ENCODE peak calls at places on chromosomes 7 and 10, in five cellular contexts. Z is PC-9, B is IMR-90, C is GM23248, K is osteoblast. G is an unnamed sample. For H3K4me1, the result is how much of the 10 kb centered on the place peaks cover.

GRCh38 chr7:86778271-86778670 is 134.6 kb downstream of the GRM3 start:
- DNase-seq in Z (no peak), B (no peak), K (no peak), C (no peak), G (no peak)

GRCh38 chr10:8361510-8361844 is 307.0 kb downstream of the GATA3 start:
- DNase-seq in K (no peak), B (no peak), Z (no peak), C (no peak), G (no peak)

GRCh38 chr10:127278001-127278400 is 81.6 kb upstream of the INSYN2A start:
- DNase-seq in Z (no peak), B (peak), K (no peak), C (peak), G (no peak)

GRCh38 chr7:70693690-70694356 is 438.1 kb upstream of the GALNT17 start:
- DNase-seq in Z (no peak), K (peak), C (peak), B (peak), G (no peak)

GRCh38 chr10:12041766-12042408 is 722 bp downstream of the UPF2 start:
- DNase-seq in B (peak), K (peak), Z (no peak), C (peak), G (no peak)

GRCh38 chr7:28309684-28310083 is 102.6 kb upstream of the CREB5 start:
- DNase-seq in Z (no peak), B (no peak), C (no peak), K (no peak), G (no peak)

GRCh38 chr10:59970396-59971368 is 64.3 kb upstream of the CCDC6 start:
- DNase-seq in Z (no peak), C (no peak), B (no peak), K (no peak), G (no peak)

GRCh38 chr10:124619802-124620490 is 124.2 kb downstream of the FAM53B start:
- DNase-seq in Z (no peak), C (no peak), K (peak), B (no peak), G (no peak)

GRCh38 chr10:27779462-27779861 is 33.8 kb upstream of the MKX start:
- DNase-seq in Z (no peak), B (peak), K (no peak), C (peak), G (no peak)

GRCh38 chr10:123427386-123427785 is 238.8 kb upstream of the GPR26 start:
- DNase-seq in K (no peak), B (no peak), Z (no peak), C (peak), G (no peak)

GRCh38 chr10:28982950-28983349 is 305.6 kb downstream of the BAMBI start:
- DNase-seq in Z (no peak), C (no peak), K (no peak), B (no peak), G (no peak)

GRCh38 chr10:28983799-28984198 is 305.1 kb upstream of the LYZL1 start:
- DNase-seq in C (no peak), K (peak), Z (no peak), B (no peak), G (no peak)

GRCh38 chr10:28985137-28985885 is 303.6 kb upstream of the LYZL1 start:
- DNase-seq in C (no peak), B (no peak), K (no peak), Z (no peak), G (no peak)

GRCh38 chr10:28986117-28986792 is 302.6 kb upstream of the LYZL1 start:
- DNase-seq in K (no peak), Z (no peak), C (peak), B (peak), G (peak)

DNA sequence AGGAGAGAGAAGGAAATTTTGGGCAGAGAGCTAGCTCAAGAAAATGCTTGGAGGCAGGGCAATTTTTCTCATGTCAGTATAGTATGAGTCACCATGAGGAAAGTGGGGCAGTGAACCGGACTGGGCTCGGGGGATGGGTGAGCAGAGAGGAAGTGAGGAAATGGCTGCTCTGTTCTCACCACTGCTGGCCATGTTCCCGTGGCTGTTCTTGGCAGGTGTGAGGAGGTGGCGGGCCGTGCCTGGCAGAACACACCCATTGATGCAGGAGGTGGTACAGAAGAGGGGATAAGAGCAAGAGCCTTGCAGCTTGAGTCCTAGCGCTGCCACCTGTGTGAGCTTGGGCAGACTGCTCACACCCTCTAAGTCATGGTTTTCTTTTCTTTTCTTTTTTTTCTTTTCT is 304.4 kb upstream of the LYZL1 start:
- DNase-seq in Z (peak), K (peak), C (peak), B (peak), G (peak)
- H2AFZ ChIP-seq in Z (no peak), K (peak), C (no peak), B (peak), G (peak)

GRCh38 chr7:155805826-155806095 is 6.5 kb downstream of the SHH start:
- DNase-seq in B (no peak), K (no peak), C (no peak), Z (no peak), G (no peak)
- H3K4me1 ChIP-seq in B (under half), K (under half), C (under half), Z (under half), G (under half)

DNA sequence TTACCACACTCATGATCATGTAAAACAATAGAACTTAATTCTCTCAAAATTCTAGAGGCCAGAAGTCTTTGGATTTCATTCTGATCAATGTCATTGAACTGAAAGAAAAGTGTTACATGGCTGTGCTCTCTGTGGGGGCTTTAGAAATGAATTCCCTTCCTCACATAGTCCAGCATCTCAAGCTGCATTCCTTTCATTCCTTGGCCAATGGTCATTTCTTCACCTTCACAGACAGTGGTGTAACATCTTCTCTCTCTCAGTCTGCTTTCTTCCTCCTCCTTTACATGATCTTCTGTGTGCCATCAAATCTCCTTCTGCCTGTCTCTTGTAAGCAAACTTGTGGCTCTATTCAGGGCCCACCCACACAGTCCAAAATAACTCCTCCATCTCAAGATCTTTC is 735.3 kb downstream of the SUGCT start:
- DNase-seq in B (peak), Z (no peak), K (no peak), C (peak), G (no peak)
- H2AFZ ChIP-seq in B (no peak), Z (no peak), K (no peak), C (no peak), G (no peak)

DNA sequence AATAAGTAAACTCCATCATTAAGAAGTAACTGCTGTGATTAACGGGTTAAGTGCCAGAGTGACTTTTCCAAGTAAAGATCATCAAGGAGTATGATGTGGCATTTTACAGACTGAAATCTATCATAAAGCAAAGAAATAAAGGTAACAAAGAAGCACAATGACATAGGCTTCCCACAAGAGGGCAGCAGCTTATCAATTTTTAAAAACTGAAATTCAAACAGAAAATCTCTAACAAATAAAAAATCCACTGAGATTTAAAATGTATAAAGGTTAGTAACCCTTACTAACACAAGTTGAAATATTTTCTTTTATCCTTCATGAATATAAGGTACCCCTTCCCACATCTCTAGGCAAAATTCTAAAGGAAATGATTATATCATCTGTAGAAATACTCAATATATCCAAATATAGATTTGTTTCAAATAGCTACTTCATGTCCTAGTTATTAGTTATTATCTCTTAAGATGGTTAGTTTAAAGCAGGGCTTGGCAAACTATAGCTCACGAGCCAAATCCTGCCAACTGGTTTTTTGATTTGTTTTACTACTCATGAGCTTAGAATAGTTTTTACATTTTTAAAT is 29.2 kb downstream of the FAM3C start:
- DNase-seq in C (peak), Z (peak), K (no peak), B (peak), G (no peak)
- H3K4me1 ChIP-seq in C (under half), Z (under half), K (under half), B (under half), G (under half)

DNA sequence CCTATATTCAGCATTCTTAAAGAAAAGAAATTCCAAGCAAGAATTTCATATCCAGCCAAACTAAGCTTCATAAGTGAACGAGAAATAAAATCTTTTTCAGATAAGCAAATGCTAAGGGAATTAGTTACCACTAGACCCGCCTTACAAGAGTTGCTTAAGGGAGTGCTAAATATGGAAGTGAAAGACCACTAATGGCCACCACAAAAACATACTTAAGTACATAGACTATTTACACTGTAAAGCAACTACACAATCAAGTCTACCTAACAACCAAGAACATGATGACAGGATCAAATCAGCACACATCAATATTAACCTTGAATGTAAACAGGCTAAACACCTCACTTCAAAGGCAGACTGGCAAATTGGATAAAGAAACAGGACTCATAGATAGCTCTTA is 42.2 kb upstream of the NME8 start:
- DNase-seq in Z (no peak), B (no peak), C (no peak), K (no peak), G (no peak)
- H2AFZ ChIP-seq in Z (no peak), B (no peak), C (no peak), K (no peak), G (no peak)

GRCh38 chr7:151012031-151012692 is 12.1 kb downstream of the ATG9B start:
- DNase-seq in C (no peak), K (peak), B (peak), Z (peak), G (no peak)
- H3K4me1 ChIP-seq in C (under half), K (under half), B (under half), Z (under half), G (under half)

DNA sequence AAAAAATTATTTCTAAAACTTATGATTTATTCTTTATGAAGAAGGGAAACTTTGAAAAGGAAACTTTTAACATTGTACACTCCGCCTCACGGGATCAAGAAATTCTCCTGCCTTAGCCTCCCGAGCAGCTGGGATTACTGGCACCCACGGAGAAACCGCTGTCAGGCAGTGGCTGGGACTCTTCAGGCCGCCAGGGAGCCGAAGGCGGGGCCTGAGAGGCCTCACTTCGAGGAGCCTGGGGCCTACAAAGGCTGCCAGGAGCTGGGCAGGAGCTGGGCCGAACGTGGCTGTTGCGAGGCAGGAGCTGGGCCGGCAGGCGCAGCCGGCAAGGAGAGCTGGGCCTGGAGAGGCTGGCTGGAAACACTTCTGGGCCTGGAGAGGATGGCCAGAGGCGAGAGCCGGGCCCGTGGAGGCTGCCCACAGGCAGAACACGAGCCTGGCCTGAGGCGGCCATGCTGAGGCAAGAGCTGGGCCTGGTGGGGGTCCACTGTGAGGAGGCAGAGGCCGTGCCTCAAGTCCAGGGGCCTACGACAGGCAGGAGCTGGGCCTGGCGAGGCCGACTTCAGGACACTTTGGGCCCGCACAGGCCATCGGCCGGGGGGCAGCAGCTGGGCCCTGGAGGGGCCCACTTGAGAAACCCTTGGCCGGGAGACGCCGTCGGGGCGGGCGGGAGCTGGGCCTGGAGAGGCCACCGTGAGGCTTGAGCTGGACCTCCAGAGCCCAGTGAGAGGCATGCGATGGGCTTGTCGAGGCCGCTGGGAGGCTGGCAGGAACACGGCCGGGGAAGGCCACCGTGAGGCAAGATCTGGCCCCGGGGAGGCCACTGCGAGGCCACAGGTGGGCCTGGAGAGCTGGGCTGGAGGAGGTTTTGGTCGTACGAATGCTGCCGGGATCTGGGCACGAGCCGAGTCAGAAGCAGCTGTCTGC is 23.7 kb downstream of the MDH2 start:
- DNase-seq in C (no peak), Z (no peak), K (peak), B (peak), G (no peak)
- H2AFZ ChIP-seq in C (no peak), Z (no peak), K (no peak), B (peak), G (peak)

G was measured in keratinocyte.